ENCODE peak calls at places on chromosomes 6 and 20, in seven cellular contexts. E, P, R, D, V, X and U are unnamed samples. For H3K4me1, the result is how much of the 10 kb centered on the place peaks cover.

GRCh38 chr6:39189915-39190544 is 39.2 kb downstream of the KCNK5 start:
- DNase-seq in E (peak), P (no peak), R (peak), D (peak), V (no peak), X (peak), U (no peak)

GRCh38 chr6:157675859-157676640 is 147.0 kb upstream of the SNX9 start:
- DNase-seq in E (no peak), P (no peak), R (no peak), D (no peak), V (no peak), X (no peak), U (no peak)

GRCh38 chr6:33772902-33773472 is 15.9 kb downstream of the LEMD2 start:
- DNase-seq in E (no peak), P (no peak), R (no peak), D (no peak), V (no peak), X (no peak), U (no peak)

GRCh38 chr20:17849111-17849900 is 119.3 kb downstream of the SNX5 start:
- DNase-seq in E (no peak), P (no peak), R (no peak), D (no peak), V (no peak), X (no peak), U (no peak)

GRCh38 chr20:42110301-42110700 is 492.1 kb upstream of the CHD6 start:
- DNase-seq in E (no peak), P (no peak), R (no peak), D (no peak), V (no peak), X (no peak), U (no peak)

GRCh38 chr6:112522600-112522999 is 175.5 kb downstream of the RFPL4B start:
- DNase-seq in E (no peak), P (no peak), R (no peak), D (no peak), V (no peak), X (no peak), U (no peak)

GRCh38 chr6:22838346-22838745 is 269.0 kb downstream of the HDGFL1 start:
- DNase-seq in E (peak), P (no peak), R (no peak), D (no peak), V (no peak), X (no peak), U (no peak)

GRCh38 chr20:21729316-21729715 is 23.9 kb downstream of the PAX1 start:
- DNase-seq in E (no peak), P (no peak), R (no peak), D (no peak), V (no peak), X (no peak), U (no peak)

GRCh38 chr20:62656919-62657635 is 14.8 kb downstream of the SLCO4A1 start:
- DNase-seq in E (no peak), P (no peak), R (no peak), D (no peak), V (no peak), X (no peak), U (no peak)

GRCh38 chr6:130467146-130467545 is 101.3 kb downstream of the TMEM200A start:
- DNase-seq in E (no peak), P (no peak), R (no peak), D (no peak), V (no peak), X (no peak), U (no peak)

GRCh38 chr6:122755901-122756300 is 23.6 kb upstream of the FABP7 start:
- DNase-seq in E (no peak), P (no peak), R (no peak), D (no peak), V (no peak), X (peak), U (no peak)

GRCh38 chr6:108117427-108118358 is 43.2 kb upstream of the OSTM1 start:
- DNase-seq in E (peak), P (peak), R (no peak), D (peak), V (peak), X (peak), U (peak)

GRCh38 chr20:34704177-34705007 is at the start of gene TP53INP2:
- DNase-seq in E (peak), P (peak), R (peak), D (peak), V (peak), X (peak), U (peak)

GRCh38 chr6:14135865-14136539 is 18.4 kb downstream of the CD83 start:
- DNase-seq in E (no peak), P (no peak), R (no peak), D (no peak), V (no peak), X (no peak), U (no peak)

GRCh38 chr6:89433637-89434499 is 916 bp downstream of the ANKRD6 start:
- DNase-seq in E (peak), P (peak), R (peak), D (peak), V (no peak), X (peak), U (peak)

GRCh38 chr20:57389695-57390603 is 1.2 kb upstream of the RBM38 start:
- DNase-seq in E (no peak), P (no peak), R (no peak), D (peak), V (no peak), X (peak), U (peak)

GRCh38 chr6:167731216-167731615 is 95.5 kb upstream of the AFDN start:
- DNase-seq in E (no peak), P (no peak), R (no peak), D (no peak), V (no peak), X (peak), U (no peak)

GRCh38 chr20:45343445-45343866 is 4.8 kb downstream of the SDC4 start:
- DNase-seq in E (peak), P (peak), R (no peak), D (peak), V (peak), X (peak), U (no peak)

GRCh38 chr6:141152951-141153350 is 979.8 kb upstream of the GJE1 start:
- DNase-seq in E (peak), P (no peak), R (no peak), D (no peak), V (no peak), X (no peak), U (no peak)

GRCh38 chr6:41531591-41532582 is 14.3 kb upstream of the FOXP4 start:
- DNase-seq in E (peak), P (no peak), R (peak), D (no peak), V (no peak), X (peak), U (peak)

GRCh38 chr6:163459536-163459935 is 45.0 kb downstream of the QKI start:
- DNase-seq in E (no peak), P (no peak), R (no peak), D (no peak), V (no peak), X (no peak), U (no peak)

GRCh38 chr20:34980543-34981213 is 25.0 kb downstream of the MYH7B start:
- DNase-seq in E (no peak), P (peak), R (no peak), D (no peak), V (no peak), X (no peak), U (no peak)

GRCh38 chr6:110481081-110481480 is 4.7 kb upstream of the SLC22A16 start:
- DNase-seq in E (no peak), P (no peak), R (no peak), D (no peak), V (no peak), X (no peak), U (no peak)

GRCh38 chr20:51802170-51802745 is at the start of gene SALL4:
- DNase-seq in E (no peak), P (peak), R (no peak), D (peak), V (no peak), X (peak), U (no peak)

GRCh38 chr20:6651016-6651415 is 116.5 kb upstream of the BMP2 start:
- DNase-seq in E (no peak), P (no peak), R (no peak), D (no peak), V (no peak), X (no peak), U (peak)

GRCh38 chr6:6052216-6052615 is 45.5 kb upstream of the NRN1 start:
- DNase-seq in E (no peak), P (no peak), R (no peak), D (no peak), V (no peak), X (no peak), U (no peak)

GRCh38 chr6:142416179-142416578 is 114.4 kb downstream of the ADGRG6 start:
- DNase-seq in E (peak), P (no peak), R (no peak), D (no peak), V (no peak), X (no peak), U (no peak)

GRCh38 chr6:168722397-168722796 is 281.4 kb downstream of the SMOC2 start:
- DNase-seq in E (no peak), P (no peak), R (no peak), D (no peak), V (no peak), X (no peak), U (no peak)

GRCh38 chr20:18395544-18395943 is 71.3 kb downstream of the DZANK1 start:
- DNase-seq in E (no peak), P (no peak), R (peak), D (no peak), V (no peak), X (no peak), U (no peak)

GRCh38 chr20:9246731-9247130 is 177.8 kb downstream of the PLCB4 start:
- DNase-seq in E (no peak), P (no peak), R (no peak), D (no peak), V (no peak), X (no peak), U (no peak)

GRCh38 chr6:52643158-52643557 is 27.8 kb upstream of the TMEM14A start:
- DNase-seq in E (no peak), P (no peak), R (no peak), D (no peak), V (no peak), X (no peak), U (no peak)

GRCh38 chr6:31558631-31559500 is 11.5 kb downstream of the NFKBIL1 start:
- DNase-seq in E (no peak), P (peak), R (peak), D (no peak), V (no peak), X (no peak), U (no peak)

GRCh38 chr6:153059311-153059710 is 56.8 kb upstream of the MTRF1L start:
- DNase-seq in E (no peak), P (no peak), R (no peak), D (no peak), V (no peak), X (no peak), U (no peak)

GRCh38 chr6:75296811-75297779 is 12.5 kb upstream of the TMEM30A start:
- DNase-seq in E (peak), P (no peak), R (peak), D (no peak), V (no peak), X (no peak), U (no peak)

GRCh38 chr20:14319704-14320103 is 17.7 kb downstream of the FLRT3 start:
- DNase-seq in E (no peak), P (no peak), R (no peak), D (no peak), V (no peak), X (no peak), U (no peak)

GRCh38 chr20:53939554-53940355 is 130.6 kb downstream of the BCAS1 start:
- DNase-seq in E (peak), P (peak), R (peak), D (peak), V (peak), X (peak), U (peak)

GRCh38 chr6:1009041-1009440 is 302.9 kb upstream of the FOXQ1 start:
- DNase-seq in E (no peak), P (no peak), R (no peak), D (no peak), V (no peak), X (no peak), U (no peak)

DNA sequence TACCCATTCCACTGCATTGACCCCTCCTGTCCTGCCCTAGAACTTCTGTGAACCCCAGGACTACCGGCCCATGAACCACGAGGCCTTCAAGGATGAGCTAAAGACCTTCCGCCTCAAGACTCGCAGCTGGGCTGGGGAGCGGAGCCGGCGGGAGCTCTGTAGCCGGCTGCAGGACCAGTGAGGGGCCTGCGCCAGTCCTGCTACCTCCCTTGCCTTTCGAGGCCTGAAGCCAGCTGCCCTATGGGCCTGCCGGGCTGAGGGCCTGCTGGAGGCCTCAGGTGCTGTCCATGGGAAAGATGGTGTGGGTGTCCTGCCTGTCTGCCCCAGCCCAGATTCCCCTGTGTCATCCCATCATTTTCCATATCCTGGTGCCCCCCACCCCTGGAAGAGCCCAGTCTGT is 8.7 kb downstream of the CDC25B start:
- DNase-seq in E (no peak), P (no peak), R (no peak), D (no peak), V (no peak), X (no peak), U (no peak)
- H3K4me1 ChIP-seq in E (under half), P (under half), R (under half), D (under half), V (under half), X (under half), U (under half)

GRCh38 chr6:136791296-136792065 is 796 bp downstream of the MAP3K5 start:
- DNase-seq in E (peak), P (peak), R (peak), D (peak), V (peak), X (peak), U (peak)
- H3K4me1 ChIP-seq in E (under half), P (under half), R (under half), D (under half), V (half or more), X (under half), U (under half)

DNA sequence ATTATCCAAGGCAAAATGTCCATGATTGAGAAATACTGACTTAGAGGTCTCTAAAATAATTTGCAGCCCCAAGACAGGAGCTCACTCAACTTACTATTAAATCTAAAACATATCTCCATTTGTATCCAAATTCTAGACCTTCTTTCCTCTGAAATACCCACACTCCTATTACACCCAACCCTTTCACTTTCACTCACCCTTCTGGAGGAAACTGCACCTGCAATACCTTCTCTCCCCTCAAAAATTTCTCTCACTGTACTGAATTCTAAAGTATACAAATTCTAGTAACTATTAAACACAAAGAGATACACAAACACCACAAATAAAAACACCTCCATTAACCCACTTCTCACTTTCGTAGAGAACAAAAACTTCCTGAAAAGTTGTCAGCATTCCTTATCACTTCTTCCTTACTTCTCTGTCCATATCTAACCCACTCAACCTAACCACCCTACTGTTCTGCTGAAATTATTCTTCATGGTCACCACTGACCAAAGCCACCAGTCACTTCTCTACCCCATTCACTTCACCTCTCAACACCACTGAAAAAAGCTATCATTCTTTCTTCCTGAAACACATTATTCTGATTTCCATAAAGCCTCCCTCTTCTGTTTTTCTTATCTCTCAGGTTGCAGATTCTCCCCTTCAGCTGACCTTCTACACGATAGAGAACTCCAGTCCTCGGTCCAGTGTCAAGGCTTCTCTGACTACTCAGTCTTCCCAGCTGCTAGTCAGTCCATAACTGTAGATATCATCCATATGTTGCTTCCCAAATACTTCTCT is 12.0 kb downstream of the LMBRD1 start:
- DNase-seq in E (no peak), P (no peak), R (peak), D (no peak), V (no peak), X (no peak), U (no peak)
- H3K4me1 ChIP-seq in E (under half), P (half or more), R (under half), D (half or more), V (under half), X (under half), U (under half)

DNA sequence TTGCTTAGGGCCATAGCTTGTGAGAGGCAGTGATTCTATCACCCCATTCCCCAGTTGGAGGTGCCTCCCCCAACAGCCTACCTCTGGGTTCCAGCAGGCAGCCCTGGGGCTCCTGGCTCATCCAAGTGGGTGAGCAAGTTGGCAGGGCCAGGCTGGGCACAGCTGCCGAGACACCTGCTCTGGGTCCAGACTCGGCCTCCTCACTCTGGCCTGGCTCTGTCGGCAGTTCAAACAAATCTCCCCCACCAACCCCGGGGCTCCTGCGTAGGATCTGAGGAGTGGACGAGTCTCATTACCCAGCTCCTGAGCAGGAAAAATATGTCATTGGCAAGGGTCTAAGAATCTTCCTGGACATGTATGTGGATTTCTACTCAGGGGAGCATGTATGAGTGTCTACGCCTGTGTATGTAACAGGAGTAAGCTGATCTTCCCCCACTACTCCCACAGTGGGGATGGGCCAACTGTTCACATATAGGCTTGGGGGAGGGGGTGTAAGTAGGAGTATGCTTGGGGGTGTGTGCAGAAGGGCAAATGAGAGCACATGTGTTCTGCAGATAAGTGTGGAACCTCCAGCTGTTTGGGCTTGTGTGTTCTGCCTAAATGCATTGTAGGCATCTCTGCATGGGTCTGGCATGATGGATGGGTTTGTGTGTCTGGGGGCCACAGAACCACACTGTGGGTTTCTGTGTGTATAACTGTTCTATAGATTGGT is 2.0 kb downstream of the ID1 start:
- DNase-seq in E (peak), P (no peak), R (no peak), D (no peak), V (peak), X (peak), U (no peak)
- H3K4me1 ChIP-seq in E (half or more), P (under half), R (under half), D (half or more), V (half or more), X (under half), U (under half)

GRCh38 chr20:32201977-32202363 is 5.6 kb downstream of the PLAGL2 start:
- DNase-seq in E (no peak), P (no peak), R (no peak), D (no peak), V (no peak), X (no peak), U (no peak)
- H3K4me1 ChIP-seq in E (under half), P (half or more), R (under half), D (half or more), V (under half), X (under half), U (under half)

GRCh38 chr20:1371830-1372539 is 20.9 kb downstream of the FKBP1A start:
- DNase-seq in E (no peak), P (no peak), R (no peak), D (no peak), V (no peak), X (no peak), U (no peak)
- H3K4me1 ChIP-seq in E (half or more), P (under half), R (under half), D (under half), V (under half), X (under half), U (under half)

GRCh38 chr20:37898301-37899104 is 4.4 kb upstream of the VSTM2L start:
- DNase-seq in E (no peak), P (no peak), R (no peak), D (peak), V (no peak), X (no peak), U (no peak)

GRCh38 chr20:37901280-37901666 is 1.7 kb upstream of the VSTM2L start:
- DNase-seq in E (peak), P (no peak), R (no peak), D (no peak), V (no peak), X (peak), U (no peak)

GRCh38 chr20:37901667-37902503 is 1.0 kb upstream of the VSTM2L start:
- DNase-seq in E (peak), P (no peak), R (peak), D (no peak), V (peak), X (peak), U (peak)

GRCh38 chr20:37897008-37897548 is 5.8 kb upstream of the VSTM2L start:
- DNase-seq in E (no peak), P (no peak), R (peak), D (peak), V (no peak), X (peak), U (no peak)

DNA sequence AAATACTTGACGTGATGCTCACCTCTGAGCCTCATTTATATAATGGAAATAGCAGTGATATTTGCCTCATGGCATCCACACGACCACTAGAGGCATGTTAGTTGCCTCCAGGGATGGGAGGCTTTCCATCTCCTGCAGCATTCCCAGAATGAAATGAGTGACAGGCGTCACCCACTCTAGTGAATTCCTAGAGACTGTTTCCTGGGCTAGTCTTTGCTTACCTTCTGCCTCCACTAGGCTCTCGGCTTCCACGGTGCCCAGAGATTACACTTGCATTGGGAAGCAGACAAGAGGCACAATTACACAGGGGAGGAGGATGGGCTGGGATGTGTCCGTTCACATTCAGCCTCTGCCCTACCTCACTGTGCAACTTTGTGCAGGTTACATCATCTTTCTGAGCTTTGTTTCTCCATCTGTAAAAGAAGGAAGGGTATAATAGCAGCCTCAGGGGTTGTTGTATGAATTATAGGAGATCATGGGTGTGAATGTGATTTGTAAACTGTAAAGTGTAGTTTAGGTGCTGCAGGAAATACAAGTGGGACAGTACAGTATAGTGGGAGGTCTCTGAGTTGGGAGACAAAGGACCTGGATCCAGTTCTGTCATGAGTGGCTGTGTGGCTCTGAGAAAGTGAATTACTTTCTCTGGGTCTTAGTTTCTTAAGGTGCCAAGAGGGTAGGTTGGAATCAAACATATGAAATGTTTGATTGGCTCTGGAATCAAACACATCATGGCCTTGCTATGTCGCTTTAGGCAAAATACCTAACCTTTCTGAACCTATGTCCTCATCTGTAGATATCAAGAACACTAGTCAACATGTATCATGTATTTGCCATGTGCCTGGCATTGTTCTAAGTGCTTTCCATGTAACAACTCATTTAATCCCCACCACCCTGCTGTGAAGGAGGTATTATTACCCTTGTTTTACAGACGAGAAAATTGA is 3.6 kb upstream of the VSTM2L start:
- DNase-seq in E (no peak), P (no peak), R (no peak), D (no peak), V (no peak), X (no peak), U (no peak)
- H3K4me1 ChIP-seq in E (under half), P (under half), R (under half), D (under half), V (under half), X (under half), U (under half)